ENCODE peak calls at places on chromosomes 11 and 22, in ten cellular contexts. X, K, H, G, B, R, F, I, Y and Q are unnamed samples.

GRCh38 chr22:25110596-25110845 is 89.1 kb upstream of the CRYBB3 start:
- DNase-seq in X (no peak), K (no peak), H (no peak), G (no peak), B (no peak), R (no peak), F (no peak), I (no peak), Y (no peak), Q (no peak)

GRCh38 chr11:96149743-96150555 is 193.0 kb downstream of the MAML2 start:
- DNase-seq in X (no peak), K (no peak), H (peak), G (no peak), B (no peak), R (no peak), F (no peak), I (peak), Y (no peak), Q (no peak)

GRCh38 chr11:107819361-107820014 is 39.1 kb downstream of the SLC35F2 start:
- DNase-seq in X (no peak), K (no peak), H (no peak), G (no peak), B (no peak), R (no peak), F (no peak), I (peak), Y (no peak), Q (no peak)

GRCh38 chr22:43008509-43008908 is 6.4 kb downstream of the PACSIN2 start:
- DNase-seq in X (peak), K (no peak), H (no peak), G (no peak), B (no peak), R (no peak), F (no peak), I (no peak), Y (no peak), Q (peak)

GRCh38 chr11:69520186-69520585 is 38.7 kb downstream of the LINC01488 start:
- DNase-seq in X (no peak), K (no peak), H (no peak), G (no peak), B (no peak), R (no peak), F (no peak), I (no peak), Y (no peak), Q (no peak)

GRCh38 chr11:129593098-129593497 is 217.4 kb downstream of the BARX2 start:
- DNase-seq in X (no peak), K (no peak), H (peak), G (no peak), B (no peak), R (peak), F (no peak), I (no peak), Y (no peak), Q (peak)

GRCh38 chr22:24685804-24686203 is 82.8 kb downstream of the GGT1 start:
- DNase-seq in X (no peak), K (no peak), H (no peak), G (peak), B (no peak), R (no peak), F (no peak), I (peak), Y (no peak), Q (no peak)

GRCh38 chr11:110311783-110312578 is 15.6 kb upstream of the RDX start:
- DNase-seq in X (no peak), K (no peak), H (no peak), G (no peak), B (no peak), R (no peak), F (no peak), I (peak), Y (no peak), Q (no peak)

GRCh38 chr11:121451178-121451981 is 734 bp upstream of the SORL1 start:
- DNase-seq in X (peak), K (no peak), H (no peak), G (no peak), B (peak), R (no peak), F (no peak), I (no peak), Y (peak), Q (no peak)

GRCh38 chr22:44609589-44609988 is 92.4 kb upstream of the PRR5 start:
- DNase-seq in X (no peak), K (no peak), H (no peak), G (no peak), B (no peak), R (no peak), F (no peak), I (no peak), Y (no peak), Q (no peak)

GRCh38 chr11:13207665-13208594 is 69.7 kb upstream of the BMAL1 start:
- DNase-seq in X (peak), K (no peak), H (peak), G (peak), B (no peak), R (peak), F (no peak), I (peak), Y (no peak), Q (peak)

GRCh38 chr11:90593099-90593498 is 370.2 kb upstream of the CHORDC1 start:
- DNase-seq in X (no peak), K (no peak), H (no peak), G (no peak), B (no peak), R (no peak), F (no peak), I (no peak), Y (no peak), Q (no peak)

GRCh38 chr11:74248469-74248868 is 63.0 kb downstream of the P4HA3 start:
- DNase-seq in X (no peak), K (no peak), H (no peak), G (no peak), B (no peak), R (no peak), F (no peak), I (no peak), Y (no peak), Q (no peak)

DNA sequence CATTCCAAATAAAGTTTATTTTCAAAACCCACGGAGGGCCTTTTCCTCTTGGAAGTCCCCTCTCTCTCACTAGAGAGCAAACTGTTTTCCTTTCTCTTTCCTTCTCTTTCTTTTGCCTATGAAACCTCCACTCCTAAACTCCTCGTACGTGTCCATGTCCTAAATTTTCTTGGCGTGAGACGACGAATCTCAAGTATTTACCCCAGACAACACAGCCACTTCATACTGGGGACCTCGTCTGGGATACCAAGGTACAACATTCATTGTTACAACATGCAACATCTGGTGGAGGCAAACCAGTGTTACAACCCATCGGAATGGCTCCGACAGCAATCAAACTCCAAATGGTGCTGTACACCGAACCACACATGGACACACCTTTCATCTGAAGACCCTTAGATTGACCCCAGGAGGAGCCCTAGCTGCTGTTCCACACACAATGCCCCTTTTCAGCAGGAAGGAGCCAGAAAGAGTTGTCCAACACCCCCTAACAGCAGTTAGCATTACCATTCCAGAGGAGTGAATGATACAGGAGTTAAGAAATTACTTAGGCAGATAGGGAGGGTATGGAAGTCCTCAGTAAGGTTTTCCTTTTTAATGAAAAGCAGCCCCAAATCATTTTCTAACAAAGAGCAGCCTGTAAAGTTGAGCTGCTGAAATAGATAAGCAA is 108.2 kb downstream of the SGSM3 start:
- DNase-seq in X (no peak), K (no peak), H (no peak), G (no peak), B (no peak), R (no peak), F (no peak), I (no peak), Y (no peak), Q (no peak)
- H3K27ac ChIP-seq in X (no peak), K (no peak), H (no peak), G (no peak), B (no peak), R (no peak), F (no peak), I (no peak), Y (no peak), Q (no peak)

DNA sequence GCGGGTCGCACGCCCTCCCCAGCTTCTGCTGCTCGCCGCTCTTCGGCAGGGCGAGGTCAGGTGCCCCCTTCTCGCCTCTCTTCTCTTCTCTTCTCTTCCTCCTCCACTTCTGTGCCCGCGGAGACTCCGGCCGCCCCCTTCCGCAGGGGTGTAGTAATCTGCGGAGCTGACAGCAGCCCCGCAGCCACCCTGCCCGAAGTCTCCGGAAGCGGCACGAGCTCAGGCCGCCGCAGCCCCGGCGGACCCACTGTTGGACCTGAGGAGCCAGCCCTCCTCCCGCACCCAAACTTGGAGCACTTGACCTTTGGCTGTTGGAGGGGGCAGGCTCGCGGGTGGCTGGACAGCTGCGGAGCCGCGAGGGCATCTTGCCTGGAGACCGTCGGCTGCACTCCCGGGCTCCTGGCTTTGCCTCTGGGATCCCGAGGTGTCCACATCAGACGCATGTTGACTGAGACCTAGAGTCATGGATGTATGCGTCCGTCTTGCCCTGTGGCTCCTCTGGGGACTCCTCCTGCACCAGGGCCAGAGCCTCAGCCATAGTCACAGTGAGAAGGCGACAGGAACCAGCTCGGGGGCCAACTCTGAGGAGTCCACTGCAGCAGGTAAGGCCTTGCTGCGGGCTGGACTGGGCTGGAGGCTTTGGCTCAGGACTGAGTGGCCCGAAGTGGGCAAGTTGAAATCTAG is 486 bp downstream of the STIM1 start:
- DNase-seq in X (peak), K (peak), H (peak), G (peak), B (peak), R (peak), F (peak), I (peak), Y (peak), Q (peak)
- H3K27ac ChIP-seq in X (peak), K (peak), H (peak), G (peak), B (peak), R (peak), F (peak), I (peak), Y (peak), Q (peak)

DNA sequence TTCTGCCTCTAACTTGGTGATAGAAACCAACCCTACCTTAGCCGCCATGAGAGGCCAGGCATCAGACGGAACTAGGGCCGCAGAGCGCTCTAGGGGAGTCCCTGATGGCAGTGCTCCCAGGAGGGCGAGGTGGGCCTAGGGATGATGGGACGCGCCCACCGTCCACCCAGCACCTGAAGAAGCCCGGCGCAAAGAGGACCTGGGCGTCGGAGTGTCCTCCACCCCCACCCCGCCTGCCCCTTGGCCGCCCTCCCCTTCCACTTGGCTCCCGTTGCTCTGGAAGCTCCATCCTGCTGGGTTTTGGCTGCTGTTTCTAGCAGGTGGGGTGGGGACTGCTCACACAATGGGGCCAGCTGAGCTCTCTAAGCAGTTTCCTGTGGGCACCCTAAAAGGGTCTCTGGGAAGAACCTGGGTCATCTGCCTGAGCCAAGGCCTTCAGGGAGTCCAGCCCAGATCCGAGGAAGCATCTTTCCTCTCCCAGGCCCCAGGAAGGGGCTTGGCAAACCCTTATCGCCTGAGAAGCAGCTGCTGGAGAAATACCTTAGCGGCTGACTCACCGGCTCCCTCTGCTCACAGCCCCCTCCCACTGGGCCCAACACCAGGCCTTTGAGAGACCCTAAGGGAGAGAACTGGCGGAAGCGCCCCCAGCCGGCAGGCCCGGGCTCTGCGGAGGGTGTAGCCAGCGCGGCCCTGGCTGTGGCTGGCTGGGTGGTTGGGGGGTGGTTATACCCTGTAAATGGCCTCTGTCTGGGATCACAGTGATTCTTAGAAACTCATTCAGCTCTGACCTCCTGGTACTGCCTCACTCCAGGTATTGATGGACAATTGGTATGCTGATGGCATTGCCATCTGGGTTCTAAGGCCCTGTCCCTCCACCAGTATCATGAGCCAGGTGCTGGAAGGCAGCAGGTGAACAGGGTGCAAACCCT is 19.3 kb downstream of the CREB3L1 start:
- DNase-seq in X (no peak), K (no peak), H (no peak), G (peak), B (no peak), R (peak), F (no peak), I (peak), Y (no peak), Q (no peak)
- H3K27ac ChIP-seq in X (no peak), K (peak), H (no peak), G (peak), B (no peak), R (peak), F (no peak), I (peak), Y (no peak), Q (no peak)

DNA sequence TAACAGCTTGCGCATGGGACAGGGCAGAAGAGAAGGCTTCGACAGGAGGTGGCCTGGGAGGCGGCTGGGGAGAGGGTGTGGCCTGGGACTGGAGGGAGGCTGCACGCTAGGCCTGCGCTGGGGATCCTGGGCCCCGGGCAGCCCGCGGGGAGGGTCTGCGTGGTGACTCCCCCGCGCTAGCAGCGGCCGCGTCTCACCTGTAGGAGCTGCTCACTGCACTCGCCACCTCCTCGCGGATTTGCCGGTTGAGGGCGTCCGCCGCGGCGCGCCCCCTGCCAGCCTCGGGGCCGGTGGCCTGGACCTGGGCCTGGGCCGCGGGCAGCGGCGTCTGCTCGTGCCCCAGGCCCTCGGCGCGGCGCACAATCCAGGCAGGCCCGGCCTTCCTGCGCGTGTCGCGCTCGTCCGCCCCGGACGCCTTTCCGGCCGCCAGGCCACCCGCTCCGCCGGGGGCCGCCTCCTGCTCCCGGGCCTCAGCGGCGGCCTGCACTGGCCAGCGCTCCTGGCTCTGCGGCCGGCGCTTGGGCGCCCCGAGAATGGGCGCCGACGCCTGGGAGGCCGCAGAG is 1.5 kb downstream of the MAP6 start:
- DNase-seq in X (no peak), K (no peak), H (no peak), G (peak), B (no peak), R (peak), F (no peak), I (peak), Y (no peak), Q (no peak)
- H3K27ac ChIP-seq in X (no peak), K (no peak), H (no peak), G (no peak), B (no peak), R (peak), F (peak), I (no peak), Y (no peak), Q (peak)